ENCODE peak calls at places on chromosomes 1 and 21, in four cellular contexts. One of them, this sample, is unnamed.
A peak's percentile ranks its signal among the peaks of the same experiment; 100 is the strongest.

GRCh38 chr1:178644308-178645120 is 80.5 kb upstream of the RALGPS2 start:
- DNase-seq in left lung: no peak
- DNase-seq in astrocyte: peak; percentile 47
- DNase-seq in CD4-positive, alpha-beta memory T cell: no peak
- DNase-seq in this sample: no peak

GRCh38 chr1:6418668-6419396 is 887 bp downstream of the HES2 start:
- DNase-seq in left lung: peak; percentile 64
- DNase-seq in astrocyte: no peak
- DNase-seq in CD4-positive, alpha-beta memory T cell: no peak
- DNase-seq in this sample: no peak

GRCh38 chr1:234771642-234772344 is 161.8 kb upstream of the IRF2BP2 start:
- DNase-seq in left lung: no peak
- DNase-seq in astrocyte: no peak
- DNase-seq in CD4-positive, alpha-beta memory T cell: no peak
- DNase-seq in this sample: no peak

GRCh38 chr1:210932104-210932503 is 201.8 kb downstream of the KCNH1 start:
- DNase-seq in left lung: no peak
- DNase-seq in astrocyte: no peak
- DNase-seq in CD4-positive, alpha-beta memory T cell: no peak
- DNase-seq in this sample: no peak

GRCh38 chr1:198929961-198930599 is 291.2 kb downstream of the PTPRC start:
- DNase-seq in left lung: no peak
- DNase-seq in astrocyte: peak; percentile 75
- DNase-seq in CD4-positive, alpha-beta memory T cell: peak; percentile 24
- DNase-seq in this sample: no peak

GRCh38 chr1:230069813-230070212 is 2.8 kb downstream of the GALNT2 start:
- DNase-seq in left lung: no peak
- DNase-seq in astrocyte: no peak
- DNase-seq in CD4-positive, alpha-beta memory T cell: no peak
- DNase-seq in this sample: no peak

GRCh38 chr1:43995984-43996732 is 4.8 kb downstream of the CCDC24 start:
- DNase-seq in left lung: peak; percentile 72
- DNase-seq in astrocyte: no peak
- DNase-seq in CD4-positive, alpha-beta memory T cell: no peak
- DNase-seq in this sample: peak; percentile 73

GRCh38 chr21:19245188-19245580 is 841.6 kb upstream of the TMPRSS15 start:
- DNase-seq in left lung: peak; percentile 46
- DNase-seq in astrocyte: no peak
- DNase-seq in CD4-positive, alpha-beta memory T cell: no peak
- DNase-seq in this sample: no peak

GRCh38 chr1:54575605-54576004 is 27.6 kb downstream of the ACOT11 start:
- DNase-seq in left lung: peak; percentile 29
- DNase-seq in astrocyte: no peak
- DNase-seq in CD4-positive, alpha-beta memory T cell: no peak
- DNase-seq in this sample: no peak

GRCh38 chr21:42931560-42932235 is 6.3 kb upstream of the ERVH48-1 start:
- DNase-seq in left lung: no peak
- DNase-seq in astrocyte: no peak
- DNase-seq in CD4-positive, alpha-beta memory T cell: no peak
- DNase-seq in this sample: no peak

GRCh38 chr1:93779540-93780121 is 98.0 kb upstream of the BCAR3 start:
- DNase-seq in left lung: no peak
- DNase-seq in astrocyte: peak; percentile 95
- DNase-seq in CD4-positive, alpha-beta memory T cell: no peak
- DNase-seq in this sample: no peak

GRCh38 chr1:242523968-242524570 is 428 bp downstream of the PLD5 start:
- DNase-seq in left lung: peak; percentile 76
- DNase-seq in astrocyte: no peak
- DNase-seq in CD4-positive, alpha-beta memory T cell: no peak
- DNase-seq in this sample: peak; percentile 51

GRCh38 chr21:42373181-42373907 is 7.0 kb upstream of the TFF1 start:
- DNase-seq in left lung: peak; percentile 63
- DNase-seq in astrocyte: no peak
- DNase-seq in CD4-positive, alpha-beta memory T cell: no peak
- DNase-seq in this sample: peak; percentile 33

GRCh38 chr1:37243368-37244082 is 209.2 kb upstream of the GRIK3 start:
- DNase-seq in left lung: no peak
- DNase-seq in astrocyte: no peak
- DNase-seq in CD4-positive, alpha-beta memory T cell: no peak
- DNase-seq in this sample: no peak

GRCh38 chr1:115239148-115239820 is 98.8 kb downstream of the NGF start:
- DNase-seq in left lung: no peak
- DNase-seq in astrocyte: peak; percentile 90
- DNase-seq in CD4-positive, alpha-beta memory T cell: no peak
- DNase-seq in this sample: no peak

GRCh38 chr1:67479146-67479891 is 49.1 kb upstream of the SERBP1 start:
- DNase-seq in left lung: no peak
- DNase-seq in astrocyte: peak; percentile 28
- DNase-seq in CD4-positive, alpha-beta memory T cell: no peak
- DNase-seq in this sample: peak; percentile 74

GRCh38 chr1:202162049-202162417 is 1.6 kb upstream of the PTPN7 start:
- DNase-seq in left lung: no peak
- DNase-seq in astrocyte: no peak
- DNase-seq in CD4-positive, alpha-beta memory T cell: no peak
- DNase-seq in this sample: no peak

GRCh38 chr1:237482777-237483176 is 407.9 kb downstream of the ZP4 start:
- DNase-seq in left lung: no peak
- DNase-seq in astrocyte: no peak
- DNase-seq in CD4-positive, alpha-beta memory T cell: no peak
- DNase-seq in this sample: no peak

GRCh38 chr1:175824079-175824478 is 80.7 kb upstream of the TNR start:
- DNase-seq in left lung: no peak
- DNase-seq in astrocyte: no peak
- DNase-seq in CD4-positive, alpha-beta memory T cell: no peak
- DNase-seq in this sample: peak; percentile 50

GRCh38 chr1:2132222-2133038 is 62.1 kb downstream of the FAAP20 start:
- DNase-seq in left lung: peak; percentile 71
- DNase-seq in astrocyte: peak; percentile 67
- DNase-seq in CD4-positive, alpha-beta memory T cell: peak; percentile 27
- DNase-seq in this sample: peak; percentile 80

GRCh38 chr1:151891515-151891914 is 17.8 kb downstream of the THEM4 start:
- DNase-seq in left lung: no peak
- DNase-seq in astrocyte: no peak
- DNase-seq in CD4-positive, alpha-beta memory T cell: no peak
- DNase-seq in this sample: no peak

GRCh38 chr1:203351037-203351625 is at the start of gene FMOD:
- DNase-seq in left lung: no peak
- DNase-seq in astrocyte: peak; percentile 47
- DNase-seq in CD4-positive, alpha-beta memory T cell: no peak
- DNase-seq in this sample: peak; percentile 82

GRCh38 chr1:115874929-115875328 is 34.0 kb upstream of the NHLH2 start:
- DNase-seq in left lung: no peak
- DNase-seq in astrocyte: peak; percentile 15
- DNase-seq in CD4-positive, alpha-beta memory T cell: no peak
- DNase-seq in this sample: no peak

GRCh38 chr1:115771847-115772457 is 3.4 kb upstream of the CASQ2 start:
- DNase-seq in left lung: no peak
- DNase-seq in astrocyte: peak; percentile 77
- DNase-seq in CD4-positive, alpha-beta memory T cell: no peak
- DNase-seq in this sample: peak; percentile 84

GRCh38 chr1:207832796-207833195 is 78.1 kb downstream of the CD34 start:
- DNase-seq in left lung: no peak
- DNase-seq in astrocyte: no peak
- DNase-seq in CD4-positive, alpha-beta memory T cell: no peak
- DNase-seq in this sample: no peak

GRCh38 chr1:229407206-229408026 is 26.5 kb downstream of the ACTA1 start:
- DNase-seq in left lung: no peak
- DNase-seq in astrocyte: no peak
- DNase-seq in CD4-positive, alpha-beta memory T cell: no peak
- DNase-seq in this sample: no peak

GRCh38 chr1:65002508-65003315 is 36.4 kb upstream of the JAK1 start:
- DNase-seq in left lung: peak; percentile 95
- DNase-seq in astrocyte: peak; percentile 67
- DNase-seq in CD4-positive, alpha-beta memory T cell: peak; percentile 70
- DNase-seq in this sample: peak; percentile 97

GRCh38 chr1:111944121-111944785 is 45.2 kb downstream of the KCND3 start:
- DNase-seq in left lung: peak; percentile 65
- DNase-seq in astrocyte: no peak
- DNase-seq in CD4-positive, alpha-beta memory T cell: no peak
- DNase-seq in this sample: no peak

DNA sequence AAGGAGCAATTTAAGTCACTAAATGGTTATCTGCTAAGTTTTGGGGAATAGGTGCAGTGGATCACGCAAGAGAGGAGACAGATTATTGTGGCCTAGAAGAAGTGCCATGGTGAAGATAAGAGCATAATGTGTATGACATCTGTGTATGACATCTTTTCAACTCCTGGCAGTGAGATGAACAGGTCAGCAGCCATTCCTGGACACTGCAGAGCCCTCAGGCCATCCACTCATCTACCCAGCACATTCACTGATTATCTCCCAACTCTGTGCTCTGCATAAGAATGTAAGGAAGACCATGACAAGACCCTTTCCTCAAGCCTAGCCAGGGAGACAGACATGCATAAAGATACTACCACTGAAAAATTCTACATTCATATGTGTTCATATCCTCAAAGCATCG is 73.7 kb downstream of the DDR2 start:
- DNase-seq in left lung: no peak
- DNase-seq in astrocyte: no peak
- DNase-seq in CD4-positive, alpha-beta memory T cell: no peak
- DNase-seq in this sample: no peak
- H3K4me1 ChIP-seq in left lung: peaks cover 16% of the 10 kb centered on the region
- H3K4me1 ChIP-seq in astrocyte: peaks cover 10% of the 10 kb centered on the region
- H3K4me1 ChIP-seq in CD4-positive, alpha-beta memory T cell: no peaks in the 10 kb centered on the region
- H3K4me1 ChIP-seq in this sample: peaks cover 6% of the 10 kb centered on the region

GRCh38 chr1:245245021-245245667 is 90.4 kb downstream of the KIF26B start:
- DNase-seq in left lung: no peak
- DNase-seq in astrocyte: no peak
- DNase-seq in CD4-positive, alpha-beta memory T cell: no peak
- DNase-seq in this sample: no peak

GRCh38 chr1:245241506-245242130 is 86.8 kb downstream of the KIF26B start:
- DNase-seq in left lung: no peak
- DNase-seq in astrocyte: no peak
- DNase-seq in CD4-positive, alpha-beta memory T cell: no peak
- DNase-seq in this sample: no peak

GRCh38 chr1:245247791-245248789 is 93.3 kb downstream of the KIF26B start:
- DNase-seq in left lung: no peak
- DNase-seq in astrocyte: no peak
- DNase-seq in CD4-positive, alpha-beta memory T cell: no peak
- DNase-seq in this sample: no peak

GRCh38 chr1:245242989-245243388 is 88.2 kb downstream of the KIF26B start:
- DNase-seq in left lung: no peak
- DNase-seq in astrocyte: no peak
- DNase-seq in CD4-positive, alpha-beta memory T cell: no peak
- DNase-seq in this sample: no peak

DNA sequence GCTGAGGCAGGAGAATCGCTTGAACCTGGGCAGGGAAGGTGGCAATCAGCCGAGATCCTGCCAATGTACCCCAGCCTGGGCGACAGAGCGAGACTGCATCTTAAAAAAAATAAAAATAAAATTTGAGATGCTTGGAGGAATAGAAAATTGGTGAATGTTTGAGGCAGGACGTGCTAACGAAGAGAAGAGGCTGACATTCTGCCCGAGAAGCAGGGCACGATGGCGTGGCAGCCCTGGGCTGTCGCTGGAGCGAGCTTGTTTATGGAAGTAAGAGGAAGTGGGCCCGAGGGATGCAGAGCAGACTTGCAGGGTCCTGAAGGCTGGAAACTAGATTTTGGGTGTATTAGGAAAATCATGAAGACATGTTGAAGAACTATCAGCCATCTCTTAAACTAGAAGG is 92.6 kb downstream of the KIF26B start:
- DNase-seq in left lung: no peak
- DNase-seq in astrocyte: no peak
- DNase-seq in CD4-positive, alpha-beta memory T cell: no peak
- DNase-seq in this sample: no peak
- H3K27ac ChIP-seq in left lung: no peak overlapping the region
- H3K27ac ChIP-seq in astrocyte: no peak overlapping the region
- H3K27ac ChIP-seq in CD4-positive, alpha-beta memory T cell: no peak overlapping the region
- H3K27ac ChIP-seq in this sample: no peak overlapping the region

DNA sequence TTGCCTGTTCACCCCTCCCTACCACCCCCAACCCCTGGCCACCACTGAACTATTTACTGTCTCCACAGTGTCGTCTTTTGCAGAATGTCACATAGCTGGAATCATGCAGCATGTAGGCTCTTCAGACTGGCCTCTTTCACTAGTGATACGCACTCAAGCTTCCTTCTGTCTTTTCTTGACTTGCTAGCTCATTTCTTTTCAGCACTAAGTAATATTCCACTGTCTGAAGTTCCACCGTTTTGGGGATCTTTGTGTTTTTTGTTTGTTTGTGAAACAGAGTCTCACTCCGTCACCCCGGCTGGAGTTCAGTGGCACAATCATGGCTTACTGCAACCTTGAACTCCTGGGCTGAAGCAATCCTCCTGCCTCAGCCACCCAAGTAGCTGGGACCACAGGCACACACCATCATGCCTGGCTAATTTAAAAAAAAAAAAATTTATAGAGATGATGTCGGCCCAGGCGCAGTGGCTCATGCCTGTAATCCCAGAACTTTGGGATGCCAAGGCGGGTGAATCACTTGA is 43.4 kb upstream of the SLC25A33 start:
- DNase-seq in left lung: no peak
- DNase-seq in astrocyte: no peak
- DNase-seq in CD4-positive, alpha-beta memory T cell: no peak
- DNase-seq in this sample: no peak
- H3K4me3 ChIP-seq in left lung: no peak overlapping the region
- H3K4me3 ChIP-seq in astrocyte: no peak overlapping the region
- H3K4me3 ChIP-seq in CD4-positive, alpha-beta memory T cell: peak overlapping the region; percentile 24
- H3K4me3 ChIP-seq in this sample: no peak overlapping the region

GRCh38 chr1:19325368-19325957 is 13.3 kb downstream of the SLC66A1 start:
- DNase-seq in left lung: no peak
- DNase-seq in astrocyte: no peak
- DNase-seq in CD4-positive, alpha-beta memory T cell: no peak
- DNase-seq in this sample: no peak

GRCh38 chr1:19324665-19324990 is 12.5 kb downstream of the SLC66A1 start:
- DNase-seq in left lung: no peak
- DNase-seq in astrocyte: no peak
- DNase-seq in CD4-positive, alpha-beta memory T cell: no peak
- DNase-seq in this sample: no peak

GRCh38 chr1:19327301-19327700 is 15.2 kb downstream of the SLC66A1 start:
- DNase-seq in left lung: no peak
- DNase-seq in astrocyte: no peak
- DNase-seq in CD4-positive, alpha-beta memory T cell: no peak
- DNase-seq in this sample: no peak

GRCh38 chr1:19326748-19327065 is 14.6 kb downstream of the SLC66A1 start:
- DNase-seq in left lung: no peak
- DNase-seq in astrocyte: no peak
- DNase-seq in CD4-positive, alpha-beta memory T cell: no peak
- DNase-seq in this sample: no peak

GRCh38 chr1:19325958-19326747 is 14.0 kb downstream of the SLC66A1 start:
- DNase-seq in left lung: no peak
- DNase-seq in astrocyte: no peak
- DNase-seq in CD4-positive, alpha-beta memory T cell: no peak
- DNase-seq in this sample: no peak
- H3K4me1 ChIP-seq in left lung: no peaks in the 10 kb centered on the region
- H3K4me1 ChIP-seq in astrocyte: no peaks in the 10 kb centered on the region
- H3K4me1 ChIP-seq in CD4-positive, alpha-beta memory T cell: no peaks in the 10 kb centered on the region
- H3K4me1 ChIP-seq in this sample: no peaks in the 10 kb centered on the region